ENCODE peak calls at places on chromosomes 4 and X, in five cellular contexts. V, J, M, F and I are unnamed samples.

GRCh38 chr4:66929748-66930147 is 615.6 kb downstream of the CENPC start:
- DNase-seq in M (no peak), F (no peak), V (no peak), J (no peak), I (no peak)

GRCh38 chrX:119784747-119785446 is 6.5 kb downstream of the RPL39 start:
- DNase-seq in J (peak), V (peak), M (no peak), F (peak), I (no peak)

GRCh38 chr4:8637456-8637984 is 45.0 kb downstream of the CPZ start:
- DNase-seq in M (no peak), V (no peak), F (no peak), J (no peak), I (peak)

GRCh38 chr4:185374027-185374426 is 21.7 kb downstream of the LRP2BP start:
- DNase-seq in M (no peak), V (no peak), J (no peak), F (no peak), I (no peak)

GRCh38 chr4:152382057-152382785 is 153.7 kb downstream of the FBXW7 start:
- DNase-seq in V (peak), M (no peak), F (no peak), J (no peak), I (no peak)

GRCh38 chr4:144582975-144583374 is 63.0 kb upstream of the HHIP start:
- DNase-seq in M (no peak), F (no peak), J (no peak), V (no peak), I (no peak)

GRCh38 chr4:175671491-175671934 is 140.6 kb downstream of the GPM6A start:
- DNase-seq in J (no peak), F (no peak), V (no peak), M (no peak), I (peak)

GRCh38 chr4:74038161-74039064 is at the start of gene CXCL3:
- DNase-seq in V (peak), F (no peak), J (peak), M (peak), I (peak)

GRCh38 chr4:74933562-74934015 is 673 bp downstream of the PARM1 start:
- DNase-seq in J (peak), M (peak), V (peak), F (no peak), I (peak)

GRCh38 chrX:37420179-37420578 is 71.0 kb downstream of the PRRG1 start:
- DNase-seq in M (no peak), J (no peak), F (no peak), V (no peak), I (no peak)

GRCh38 chr4:124459922-124460301 is 252.6 kb downstream of the ANKRD50 start:
- DNase-seq in J (no peak), V (no peak), F (no peak), M (no peak), I (no peak)

GRCh38 chrX:40145670-40146470 is 48.1 kb upstream of the BCOR start:
- DNase-seq in J (no peak), V (no peak), F (no peak), M (no peak), I (no peak)

GRCh38 chr4:137611998-137612700 is 79.9 kb upstream of the PCDH18 start:
- DNase-seq in M (no peak), F (no peak), J (no peak), V (no peak), I (no peak)

GRCh38 chr4:186304816-186305520 is 39.0 kb downstream of the F11 start:
- DNase-seq in M (no peak), F (no peak), J (no peak), V (no peak), I (no peak)

GRCh38 chr4:6779667-6780565 is 2.6 kb upstream of the KIAA0232 start:
- DNase-seq in M (no peak), F (no peak), V (no peak), J (no peak), I (no peak)

GRCh38 chr4:123462007-123462406 is 65.4 kb downstream of the SPRY1 start:
- DNase-seq in M (no peak), V (no peak), J (no peak), F (no peak), I (no peak)

GRCh38 chr4:155025762-155026457 is 182.5 kb upstream of the NPY2R start:
- DNase-seq in V (peak), M (no peak), J (peak), F (peak), I (peak)

GRCh38 chr4:95949136-95949765 is 109.4 kb downstream of the PDHA2 start:
- DNase-seq in V (no peak), J (peak), M (no peak), F (no peak), I (no peak)

GRCh38 chrX:36198575-36198974 is 279.0 kb downstream of the CFAP47 start:
- DNase-seq in M (no peak), F (no peak), J (no peak), V (no peak), I (no peak)

GRCh38 chrX:45063319-45064095 is 137.2 kb downstream of the DIPK2B start:
- DNase-seq in F (no peak), V (no peak), M (no peak), J (peak), I (no peak)

GRCh38 chr4:181592221-181592745 is 650.9 kb upstream of the TENM3 start:
- DNase-seq in F (no peak), J (no peak), V (peak), M (no peak), I (no peak)

GRCh38 chrX:78957049-78957767 is 12.0 kb downstream of the P2RY10 start:
- DNase-seq in V (no peak), J (no peak), M (no peak), F (no peak), I (no peak)

GRCh38 chr4:48255130-48255958 is 14.3 kb downstream of the TEC start:
- DNase-seq in M (no peak), F (no peak), J (no peak), V (no peak), I (no peak)

GRCh38 chr4:153988446-153988845 is 199.6 kb upstream of the SFRP2 start:
- DNase-seq in J (no peak), V (no peak), F (no peak), M (no peak), I (no peak)

GRCh38 chr4:55609393-55609821 is 17.4 kb upstream of the PDCL2 start:
- DNase-seq in M (no peak), J (no peak), V (peak), F (no peak), I (no peak)

GRCh38 chr4:8553216-8553615 is 27.0 kb upstream of the GPR78 start:
- DNase-seq in F (no peak), J (no peak), V (no peak), M (no peak), I (no peak)

GRCh38 chr4:118221193-118221800 is 131.5 kb downstream of the PRSS12 start:
- DNase-seq in F (no peak), J (no peak), V (no peak), M (no peak), I (no peak)